ENCODE peak calls at places on chromosomes 2 and 18, in eight cellular contexts. One of them, this sample, is unnamed.

GRCh38 chr2:223465793-223466192 is 136.4 kb downstream of the SCG2 start:
- DNase-seq in choroid plexus epithelial cell: peak
- DNase-seq in dorsolateral prefrontal cortex: no peak
- DNase-seq in PC-3: peak
- DNase-seq in HFF-Myc: peak
- DNase-seq in endothelial cell of umbilical vein: peak
- DNase-seq in epithelial cell of esophagus: peak
- DNase-seq in tibial artery: peak
- DNase-seq in this sample: peak

GRCh38 chr2:119197125-119197403 is 26.6 kb upstream of the STEAP3 start:
- DNase-seq in choroid plexus epithelial cell: no peak
- DNase-seq in dorsolateral prefrontal cortex: no peak
- DNase-seq in PC-3: no peak
- DNase-seq in HFF-Myc: no peak
- DNase-seq in endothelial cell of umbilical vein: no peak
- DNase-seq in epithelial cell of esophagus: no peak
- DNase-seq in tibial artery: no peak
- DNase-seq in this sample: no peak

GRCh38 chr2:62415518-62415917 is 90.5 kb downstream of the TMEM17 start:
- DNase-seq in choroid plexus epithelial cell: no peak
- DNase-seq in dorsolateral prefrontal cortex: no peak
- DNase-seq in PC-3: no peak
- DNase-seq in HFF-Myc: no peak
- DNase-seq in endothelial cell of umbilical vein: no peak
- DNase-seq in epithelial cell of esophagus: no peak
- DNase-seq in tibial artery: no peak
- DNase-seq in this sample: no peak

GRCh38 chr2:2801458-2801857 is 470.4 kb upstream of the MYT1L start:
- DNase-seq in choroid plexus epithelial cell: no peak
- DNase-seq in dorsolateral prefrontal cortex: no peak
- DNase-seq in PC-3: no peak
- DNase-seq in HFF-Myc: no peak
- DNase-seq in endothelial cell of umbilical vein: no peak
- DNase-seq in epithelial cell of esophagus: no peak
- DNase-seq in tibial artery: no peak
- DNase-seq in this sample: no peak

GRCh38 chr2:33378551-33379220 is 97.8 kb upstream of the RASGRP3 start:
- DNase-seq in choroid plexus epithelial cell: peak
- DNase-seq in dorsolateral prefrontal cortex: peak
- DNase-seq in PC-3: peak
- DNase-seq in HFF-Myc: no peak
- DNase-seq in endothelial cell of umbilical vein: no peak
- DNase-seq in epithelial cell of esophagus: peak
- DNase-seq in tibial artery: no peak
- DNase-seq in this sample: peak

GRCh38 chr2:20992201-20992711 is 51.6 kb downstream of the APOB start:
- DNase-seq in choroid plexus epithelial cell: peak
- DNase-seq in dorsolateral prefrontal cortex: no peak
- DNase-seq in PC-3: peak
- DNase-seq in HFF-Myc: no peak
- DNase-seq in endothelial cell of umbilical vein: no peak
- DNase-seq in epithelial cell of esophagus: peak
- DNase-seq in tibial artery: peak
- DNase-seq in this sample: no peak

GRCh38 chr2:11123856-11124759 is 31.2 kb upstream of the SLC66A3 start:
- DNase-seq in choroid plexus epithelial cell: peak
- DNase-seq in dorsolateral prefrontal cortex: peak
- DNase-seq in PC-3: peak
- DNase-seq in HFF-Myc: no peak
- DNase-seq in endothelial cell of umbilical vein: peak
- DNase-seq in epithelial cell of esophagus: peak
- DNase-seq in tibial artery: no peak
- DNase-seq in this sample: peak

GRCh38 chr2:217975626-217976025 is 27.2 kb downstream of the TNS1 start:
- DNase-seq in choroid plexus epithelial cell: no peak
- DNase-seq in dorsolateral prefrontal cortex: no peak
- DNase-seq in PC-3: no peak
- DNase-seq in HFF-Myc: no peak
- DNase-seq in endothelial cell of umbilical vein: no peak
- DNase-seq in epithelial cell of esophagus: no peak
- DNase-seq in tibial artery: peak
- DNase-seq in this sample: no peak

GRCh38 chr18:55488473-55488872 is 99.5 kb downstream of the TCF4 start:
- DNase-seq in choroid plexus epithelial cell: no peak
- DNase-seq in dorsolateral prefrontal cortex: no peak
- DNase-seq in PC-3: no peak
- DNase-seq in HFF-Myc: no peak
- DNase-seq in endothelial cell of umbilical vein: no peak
- DNase-seq in epithelial cell of esophagus: no peak
- DNase-seq in tibial artery: no peak
- DNase-seq in this sample: no peak

GRCh38 chr2:217943379-217944321 is 59.1 kb downstream of the TNS1 start:
- DNase-seq in choroid plexus epithelial cell: peak
- DNase-seq in dorsolateral prefrontal cortex: peak
- DNase-seq in PC-3: no peak
- DNase-seq in HFF-Myc: no peak
- DNase-seq in endothelial cell of umbilical vein: peak
- DNase-seq in epithelial cell of esophagus: no peak
- DNase-seq in tibial artery: peak
- DNase-seq in this sample: peak

GRCh38 chr2:112204411-112204810 is 50.4 kb downstream of the ZC3H8 start:
- DNase-seq in choroid plexus epithelial cell: peak
- DNase-seq in dorsolateral prefrontal cortex: no peak
- DNase-seq in PC-3: no peak
- DNase-seq in HFF-Myc: no peak
- DNase-seq in endothelial cell of umbilical vein: peak
- DNase-seq in epithelial cell of esophagus: peak
- DNase-seq in tibial artery: no peak
- DNase-seq in this sample: peak

GRCh38 chr2:75548036-75548573 is 12.6 kb downstream of the EVA1A start:
- DNase-seq in choroid plexus epithelial cell: peak
- DNase-seq in dorsolateral prefrontal cortex: no peak
- DNase-seq in PC-3: no peak
- DNase-seq in HFF-Myc: no peak
- DNase-seq in endothelial cell of umbilical vein: peak
- DNase-seq in epithelial cell of esophagus: peak
- DNase-seq in tibial artery: no peak
- DNase-seq in this sample: no peak

GRCh38 chr2:233448220-233448559 is 93.9 kb downstream of the DGKD start:
- DNase-seq in choroid plexus epithelial cell: peak
- DNase-seq in dorsolateral prefrontal cortex: no peak
- DNase-seq in PC-3: peak
- DNase-seq in HFF-Myc: no peak
- DNase-seq in endothelial cell of umbilical vein: peak
- DNase-seq in epithelial cell of esophagus: peak
- DNase-seq in tibial artery: peak
- DNase-seq in this sample: peak

GRCh38 chr2:63425079-63425416 is 163.2 kb downstream of the WDPCP start:
- DNase-seq in choroid plexus epithelial cell: no peak
- DNase-seq in dorsolateral prefrontal cortex: no peak
- DNase-seq in PC-3: no peak
- DNase-seq in HFF-Myc: no peak
- DNase-seq in endothelial cell of umbilical vein: no peak
- DNase-seq in epithelial cell of esophagus: no peak
- DNase-seq in tibial artery: no peak
- DNase-seq in this sample: no peak

GRCh38 chr2:212097001-212097400 is 441.6 kb downstream of the ERBB4 start:
- DNase-seq in choroid plexus epithelial cell: no peak
- DNase-seq in dorsolateral prefrontal cortex: no peak
- DNase-seq in PC-3: no peak
- DNase-seq in HFF-Myc: no peak
- DNase-seq in endothelial cell of umbilical vein: no peak
- DNase-seq in epithelial cell of esophagus: peak
- DNase-seq in tibial artery: no peak
- DNase-seq in this sample: no peak

GRCh38 chr2:86102157-86102556 is 3.5 kb downstream of the POLR1A start:
- DNase-seq in choroid plexus epithelial cell: no peak
- DNase-seq in dorsolateral prefrontal cortex: no peak
- DNase-seq in PC-3: no peak
- DNase-seq in HFF-Myc: no peak
- DNase-seq in endothelial cell of umbilical vein: no peak
- DNase-seq in epithelial cell of esophagus: no peak
- DNase-seq in tibial artery: no peak
- DNase-seq in this sample: no peak
- H3K4me3 ChIP-seq in choroid plexus epithelial cell: no peak
- H3K4me3 ChIP-seq in dorsolateral prefrontal cortex: no peak
- H3K4me3 ChIP-seq in PC-3: no peak
- H3K4me3 ChIP-seq in HFF-Myc: no peak
- H3K4me3 ChIP-seq in endothelial cell of umbilical vein: no peak
- H3K4me3 ChIP-seq in epithelial cell of esophagus: no peak
- H3K4me3 ChIP-seq in tibial artery: no peak
- H3K4me3 ChIP-seq in this sample: no peak

GRCh38 chr2:200658278-200658864 is 72.6 kb downstream of the AOX1 start:
- DNase-seq in choroid plexus epithelial cell: peak
- DNase-seq in dorsolateral prefrontal cortex: no peak
- DNase-seq in PC-3: peak
- DNase-seq in HFF-Myc: no peak
- DNase-seq in endothelial cell of umbilical vein: no peak
- DNase-seq in epithelial cell of esophagus: peak
- DNase-seq in tibial artery: no peak
- DNase-seq in this sample: no peak
- TF ChIP-seq CTCF in choroid plexus epithelial cell: no peak
- TF ChIP-seq CTCF in dorsolateral prefrontal cortex: no peak
- TF ChIP-seq CTCF in PC-3: no peak
- TF ChIP-seq CTCF in HFF-Myc: no peak
- TF ChIP-seq CTCF in endothelial cell of umbilical vein: no peak
- TF ChIP-seq CTCF in epithelial cell of esophagus: peak
- TF ChIP-seq CTCF in tibial artery: no peak
- TF ChIP-seq CTCF in this sample: no peak

GRCh38 chr2:99127999-99128398 is 13.5 kb upstream of the C2orf15 start:
- DNase-seq in choroid plexus epithelial cell: no peak
- DNase-seq in dorsolateral prefrontal cortex: no peak
- DNase-seq in PC-3: no peak
- DNase-seq in HFF-Myc: no peak
- DNase-seq in endothelial cell of umbilical vein: no peak
- DNase-seq in epithelial cell of esophagus: no peak
- DNase-seq in tibial artery: no peak
- DNase-seq in this sample: no peak
- H3K4me3 ChIP-seq in choroid plexus epithelial cell: no peak
- H3K4me3 ChIP-seq in dorsolateral prefrontal cortex: no peak
- H3K4me3 ChIP-seq in PC-3: no peak
- H3K4me3 ChIP-seq in HFF-Myc: no peak
- H3K4me3 ChIP-seq in endothelial cell of umbilical vein: no peak
- H3K4me3 ChIP-seq in epithelial cell of esophagus: no peak
- H3K4me3 ChIP-seq in tibial artery: no peak
- H3K4me3 ChIP-seq in this sample: no peak

DNA sequence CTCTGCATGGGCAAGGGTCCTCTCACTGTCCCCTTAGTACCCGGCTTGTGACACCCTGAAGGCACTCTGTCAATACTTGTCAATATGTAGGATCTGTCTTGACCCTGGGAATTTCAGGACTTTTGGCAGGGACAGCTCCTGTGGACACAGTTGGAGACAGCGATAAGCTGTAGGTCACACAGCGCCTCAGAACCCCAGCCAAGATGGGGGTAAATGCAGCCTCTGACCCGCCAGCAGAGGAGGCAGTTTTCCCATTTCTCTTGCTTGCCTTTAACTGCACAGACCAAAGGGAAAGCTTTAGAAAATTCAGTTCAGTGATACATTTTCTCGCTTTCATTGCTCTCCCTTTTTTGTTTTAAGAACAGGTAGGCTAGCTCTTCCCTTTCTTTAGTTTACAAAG is 54.8 kb upstream of the KLHL29 start:
- DNase-seq in choroid plexus epithelial cell: peak
- DNase-seq in dorsolateral prefrontal cortex: no peak
- DNase-seq in PC-3: peak
- DNase-seq in HFF-Myc: no peak
- DNase-seq in endothelial cell of umbilical vein: peak
- DNase-seq in epithelial cell of esophagus: peak
- DNase-seq in tibial artery: no peak
- DNase-seq in this sample: peak
- TF ChIP-seq CTCF in choroid plexus epithelial cell: no peak
- TF ChIP-seq CTCF in dorsolateral prefrontal cortex: no peak
- TF ChIP-seq CTCF in PC-3: no peak
- TF ChIP-seq CTCF in HFF-Myc: peak
- TF ChIP-seq CTCF in endothelial cell of umbilical vein: no peak
- TF ChIP-seq CTCF in epithelial cell of esophagus: no peak
- TF ChIP-seq CTCF in tibial artery: no peak
- TF ChIP-seq CTCF in this sample: no peak